ENCODE peak calls at places on chromosomes 2 and 18, in eight cellular contexts. M is NCI-H446 treated with DMSO at 0.1 percent for 48 hours; A is dermis microvascular lymphatic vessel endothelial cell; S is Peyer's patch; X is H54; R is heart right ventricle; J is germinal center; K is activated CD4-positive, alpha-beta T cell treated with anti-CD3 and anti-CD28 coated beads, Interleukin-2, amount 50 U/mL, for 1 hour. N is an unnamed sample.

GRCh38 chr2:40344364-40344763 is 107.5 kb downstream of the SLC8A1 start:
- DNase-seq in M (no peak), A (no peak), S (no peak), X (no peak), R (no peak), J (no peak), K (no peak), N (no peak)

GRCh38 chr2:8609357-8609804 is 72.5 kb upstream of the ID2 start:
- DNase-seq in M (no peak), A (no peak), S (no peak), X (no peak), R (no peak), J (no peak), K (no peak), N (peak)

GRCh38 chr18:46761054-46761769 is 4.4 kb upstream of the ST8SIA5 start:
- DNase-seq in M (peak), A (no peak), S (no peak), X (no peak), R (no peak), J (no peak), K (no peak), N (no peak)

GRCh38 chr2:38147333-38148121 is 71.6 kb upstream of the CYP1B1 start:
- DNase-seq in M (no peak), A (peak), S (no peak), X (no peak), R (no peak), J (no peak), K (no peak), N (no peak)

GRCh38 chr2:112829247-112829646 is 7.3 kb downstream of the IL1B start:
- DNase-seq in M (no peak), A (no peak), S (no peak), X (no peak), R (no peak), J (no peak), K (no peak), N (no peak)

GRCh38 chr2:174683392-174683759 is 80.9 kb downstream of the CHRNA1 start:
- DNase-seq in M (no peak), A (peak), S (no peak), X (no peak), R (no peak), J (peak), K (peak), N (no peak)

GRCh38 chr2:218745160-218745558 is 34.5 kb downstream of the TTLL4 start:
- DNase-seq in M (no peak), A (no peak), S (no peak), X (no peak), R (no peak), J (no peak), K (no peak), N (peak)

GRCh38 chr2:10709290-10709939 is 12.0 kb upstream of the ATP6V1C2 start:
- DNase-seq in M (no peak), A (peak), S (no peak), X (peak), R (no peak), J (no peak), K (no peak), N (peak)

GRCh38 chr2:65339648-65340047 is 92.8 kb downstream of the SPRED2 start:
- DNase-seq in M (no peak), A (no peak), S (no peak), X (no peak), R (no peak), J (no peak), K (no peak), N (no peak)

GRCh38 chr2:172693037-172693436 is 42.6 kb upstream of the RAPGEF4 start:
- DNase-seq in M (peak), A (peak), S (peak), X (peak), R (peak), J (no peak), K (no peak), N (peak)

GRCh38 chr2:88810488-88810887 is 119.0 kb downstream of the RPIA start:
- DNase-seq in M (no peak), A (no peak), S (no peak), X (no peak), R (no peak), J (no peak), K (no peak), N (no peak)

GRCh38 chr2:239821694-239822075 is 203.5 kb downstream of the NDUFA10 start:
- DNase-seq in M (no peak), A (no peak), S (no peak), X (no peak), R (no peak), J (no peak), K (no peak), N (no peak)

GRCh38 chr2:172285010-172285621 is 142.3 kb upstream of the ITGA6 start:
- DNase-seq in M (no peak), A (peak), S (no peak), X (peak), R (peak), J (no peak), K (no peak), N (peak)

GRCh38 chr2:60516383-60516811 is 37.1 kb downstream of the BCL11A start:
- DNase-seq in M (no peak), A (peak), S (no peak), X (no peak), R (no peak), J (no peak), K (no peak), N (peak)

GRCh38 chr18:62374410-62374965 is 49.4 kb downstream of the TNFRSF11A start:
- DNase-seq in M (no peak), A (no peak), S (no peak), X (no peak), R (no peak), J (no peak), K (no peak), N (no peak)

GRCh38 chr2:232349546-232349945 is 29.0 kb upstream of the ALPP start:
- DNase-seq in M (no peak), A (no peak), S (peak), X (no peak), R (no peak), J (no peak), K (no peak), N (no peak)

GRCh38 chr2:217356795-217357194 is 496.9 kb upstream of the TNP1 start:
- DNase-seq in M (no peak), A (no peak), S (no peak), X (no peak), R (peak), J (no peak), K (no peak), N (no peak)

GRCh38 chr2:169683054-169683424 is 11.2 kb downstream of the CFAP210 start:
- DNase-seq in M (no peak), A (no peak), S (no peak), X (no peak), R (no peak), J (no peak), K (no peak), N (no peak)

GRCh38 chr2:133200684-133201421 is 367.4 kb downstream of the NCKAP5 start:
- DNase-seq in M (no peak), A (peak), S (no peak), X (peak), R (no peak), J (no peak), K (no peak), N (peak)

GRCh38 chr2:232333361-232334135 is 45.0 kb upstream of the ALPP start:
- DNase-seq in M (no peak), A (peak), S (peak), X (no peak), R (no peak), J (no peak), K (no peak), N (no peak)

GRCh38 chr2:96498023-96498431 is 7.1 kb downstream of the NEURL3 start:
- DNase-seq in M (no peak), A (no peak), S (no peak), X (no peak), R (no peak), J (no peak), K (no peak), N (no peak)

GRCh38 chr2:143553261-143553660 is 424.0 kb downstream of the ARHGAP15 start:
- DNase-seq in M (no peak), A (no peak), S (no peak), X (no peak), R (no peak), J (no peak), K (no peak), N (no peak)

GRCh38 chr2:170651603-170652002 is 63.5 kb upstream of the SP5 start:
- DNase-seq in M (no peak), A (no peak), S (no peak), X (no peak), R (no peak), J (no peak), K (peak), N (no peak)

GRCh38 chr18:75162467-75162866 is 46.5 kb downstream of the PTGR3 start:
- DNase-seq in M (no peak), A (peak), S (no peak), X (no peak), R (peak), J (no peak), K (no peak), N (no peak)

GRCh38 chr2:60710707-60711106 is 45.4 kb upstream of the PAPOLG start:
- DNase-seq in M (no peak), A (peak), S (no peak), X (no peak), R (peak), J (no peak), K (no peak), N (peak)

GRCh38 chr2:120658285-120659158 is 77.1 kb upstream of the GLI2 start:
- DNase-seq in M (no peak), A (no peak), S (no peak), X (no peak), R (no peak), J (no peak), K (no peak), N (no peak)

GRCh38 chr2:46257476-46257875 is 39.7 kb upstream of the EPAS1 start:
- DNase-seq in M (no peak), A (peak), S (no peak), X (no peak), R (peak), J (no peak), K (no peak), N (peak)

GRCh38 chr18:6031442-6031841 is 136.1 kb upstream of the TMEM200C start:
- DNase-seq in M (no peak), A (no peak), S (no peak), X (no peak), R (no peak), J (no peak), K (no peak), N (no peak)

GRCh38 chr2:9163306-9164111 is 43.1 kb upstream of the ASAP2 start:
- DNase-seq in M (no peak), A (no peak), S (no peak), X (no peak), R (no peak), J (no peak), K (no peak), N (no peak)

GRCh38 chr18:12652861-12653401 is 5.0 kb downstream of the SPIRE1 start:
- DNase-seq in M (no peak), A (peak), S (no peak), X (peak), R (no peak), J (no peak), K (no peak), N (no peak)

GRCh38 chr18:36078751-36079529 is 11.6 kb upstream of the RPRD1A start:
- DNase-seq in M (no peak), A (no peak), S (no peak), X (no peak), R (no peak), J (no peak), K (no peak), N (no peak)

GRCh38 chr18:28905509-28905908 is 728.6 kb upstream of the CDH2 start:
- DNase-seq in M (no peak), A (peak), S (no peak), X (peak), R (no peak), J (no peak), K (no peak), N (no peak)

GRCh38 chr2:12236136-12236834 is 480.5 kb upstream of the TRIB2 start:
- DNase-seq in M (no peak), A (no peak), S (no peak), X (no peak), R (no peak), J (no peak), K (no peak), N (no peak)

GRCh38 chr18:75406491-75407445 is 20.7 kb downstream of the SMIM21 start:
- DNase-seq in M (no peak), A (no peak), S (no peak), X (no peak), R (no peak), J (no peak), K (no peak), N (no peak)

GRCh38 chr18:12015697-12016062 is 34.4 kb downstream of the IMPA2 start:
- DNase-seq in M (no peak), A (no peak), S (peak), X (no peak), R (peak), J (no peak), K (no peak), N (no peak)

GRCh38 chr2:236783417-236784020 is 213.9 kb downstream of the ACKR3 start:
- DNase-seq in M (no peak), A (no peak), S (no peak), X (no peak), R (no peak), J (no peak), K (no peak), N (no peak)

GRCh38 chr2:216495656-216496055 is 3.0 kb upstream of the RPL37A start:
- DNase-seq in M (no peak), A (peak), S (no peak), X (no peak), R (no peak), J (no peak), K (no peak), N (no peak)

GRCh38 chr2:223887127-223887526 is 49.7 kb upstream of the AP1S3 start:
- DNase-seq in M (no peak), A (no peak), S (no peak), X (no peak), R (no peak), J (no peak), K (no peak), N (no peak)

GRCh38 chr2:12982149-12982584 is 265.4 kb downstream of the TRIB2 start:
- DNase-seq in M (no peak), A (peak), S (no peak), X (no peak), R (no peak), J (no peak), K (no peak), N (no peak)

GRCh38 chr2:1553671-1554295 is 140.5 kb downstream of the TPO start:
- DNase-seq in M (no peak), A (peak), S (peak), X (no peak), R (no peak), J (no peak), K (no peak), N (no peak)

N was measured in trophoblast cell.